ENCODE peak calls at places on chromosomes 12 and 14, in eight cellular contexts. One of them, this sample, is unnamed.

GRCh38 chr12:112978163-112979081 is at the start of gene OAS2:
- DNase-seq in hepatic stellate cell: peak; percentile 78
- DNase-seq in activated naive CD4-positive, alpha-beta T cell: peak; percentile 32
- DNase-seq in astrocyte of the cerebellum: no peak
- DNase-seq in NCI-H1048: no peak
- DNase-seq in CD8-positive, alpha-beta T cell: peak; percentile 86
- DNase-seq in activated CD4-positive, alpha-beta T cell treated with anti-CD3 and anti-CD28 coated beads for 36 hours: peak; percentile 90
- DNase-seq in NCI-H1105 treated with DMSO at 0.1 percent for 48 hours: no peak
- DNase-seq in this sample: peak; percentile 86

GRCh38 chr12:6326316-6326959 is 15.4 kb downstream of the TNFRSF1A start:
- DNase-seq in hepatic stellate cell: peak; percentile 65
- DNase-seq in activated naive CD4-positive, alpha-beta T cell: no peak
- DNase-seq in astrocyte of the cerebellum: peak; percentile 35
- DNase-seq in NCI-H1048: no peak
- DNase-seq in CD8-positive, alpha-beta T cell: no peak
- DNase-seq in activated CD4-positive, alpha-beta T cell treated with anti-CD3 and anti-CD28 coated beads for 36 hours: peak; percentile 40
- DNase-seq in NCI-H1105 treated with DMSO at 0.1 percent for 48 hours: no peak
- DNase-seq in this sample: no peak

GRCh38 chr12:89899651-89900050 is 191.0 kb upstream of the ATP2B1 start:
- DNase-seq in hepatic stellate cell: no peak
- DNase-seq in activated naive CD4-positive, alpha-beta T cell: no peak
- DNase-seq in astrocyte of the cerebellum: no peak
- DNase-seq in NCI-H1048: no peak
- DNase-seq in CD8-positive, alpha-beta T cell: no peak
- DNase-seq in activated CD4-positive, alpha-beta T cell treated with anti-CD3 and anti-CD28 coated beads for 36 hours: no peak
- DNase-seq in NCI-H1105 treated with DMSO at 0.1 percent for 48 hours: no peak
- DNase-seq in this sample: no peak

GRCh38 chr14:51860164-51860835 is at the start of gene GNG2:
- DNase-seq in hepatic stellate cell: peak; percentile 46
- DNase-seq in activated naive CD4-positive, alpha-beta T cell: peak; percentile 18
- DNase-seq in astrocyte of the cerebellum: no peak
- DNase-seq in NCI-H1048: no peak
- DNase-seq in CD8-positive, alpha-beta T cell: peak; percentile 87
- DNase-seq in activated CD4-positive, alpha-beta T cell treated with anti-CD3 and anti-CD28 coated beads for 36 hours: peak; percentile 90
- DNase-seq in NCI-H1105 treated with DMSO at 0.1 percent for 48 hours: peak; percentile 88
- DNase-seq in this sample: peak; percentile 86

GRCh38 chr12:50923361-50924130 is 28.8 kb upstream of the HIGD1C start:
- DNase-seq in hepatic stellate cell: no peak
- DNase-seq in activated naive CD4-positive, alpha-beta T cell: no peak
- DNase-seq in astrocyte of the cerebellum: no peak
- DNase-seq in NCI-H1048: no peak
- DNase-seq in CD8-positive, alpha-beta T cell: no peak
- DNase-seq in activated CD4-positive, alpha-beta T cell treated with anti-CD3 and anti-CD28 coated beads for 36 hours: no peak
- DNase-seq in NCI-H1105 treated with DMSO at 0.1 percent for 48 hours: no peak
- DNase-seq in this sample: no peak

GRCh38 chr14:58963873-58964597 is 224.4 kb upstream of the DAAM1 start:
- DNase-seq in hepatic stellate cell: no peak
- DNase-seq in activated naive CD4-positive, alpha-beta T cell: no peak
- DNase-seq in astrocyte of the cerebellum: no peak
- DNase-seq in NCI-H1048: no peak
- DNase-seq in CD8-positive, alpha-beta T cell: no peak
- DNase-seq in activated CD4-positive, alpha-beta T cell treated with anti-CD3 and anti-CD28 coated beads for 36 hours: no peak
- DNase-seq in NCI-H1105 treated with DMSO at 0.1 percent for 48 hours: peak; percentile 52
- DNase-seq in this sample: no peak

GRCh38 chr12:113259499-113259953 is 38.3 kb downstream of the TPCN1 start:
- DNase-seq in hepatic stellate cell: peak; percentile 47
- DNase-seq in activated naive CD4-positive, alpha-beta T cell: no peak
- DNase-seq in astrocyte of the cerebellum: no peak
- DNase-seq in NCI-H1048: no peak
- DNase-seq in CD8-positive, alpha-beta T cell: no peak
- DNase-seq in activated CD4-positive, alpha-beta T cell treated with anti-CD3 and anti-CD28 coated beads for 36 hours: no peak
- DNase-seq in NCI-H1105 treated with DMSO at 0.1 percent for 48 hours: peak; percentile 67
- DNase-seq in this sample: no peak

GRCh38 chr12:4082809-4083447 is 190.6 kb upstream of the CCND2 start:
- DNase-seq in hepatic stellate cell: no peak
- DNase-seq in activated naive CD4-positive, alpha-beta T cell: no peak
- DNase-seq in astrocyte of the cerebellum: no peak
- DNase-seq in NCI-H1048: no peak
- DNase-seq in CD8-positive, alpha-beta T cell: no peak
- DNase-seq in activated CD4-positive, alpha-beta T cell treated with anti-CD3 and anti-CD28 coated beads for 36 hours: no peak
- DNase-seq in NCI-H1105 treated with DMSO at 0.1 percent for 48 hours: no peak
- DNase-seq in this sample: no peak

GRCh38 chr14:65985976-65986375 is 500.2 kb upstream of the CCDC196 start:
- DNase-seq in hepatic stellate cell: no peak
- DNase-seq in activated naive CD4-positive, alpha-beta T cell: no peak
- DNase-seq in astrocyte of the cerebellum: no peak
- DNase-seq in NCI-H1048: no peak
- DNase-seq in CD8-positive, alpha-beta T cell: no peak
- DNase-seq in activated CD4-positive, alpha-beta T cell treated with anti-CD3 and anti-CD28 coated beads for 36 hours: no peak
- DNase-seq in NCI-H1105 treated with DMSO at 0.1 percent for 48 hours: no peak
- DNase-seq in this sample: no peak

This sample was measured in central memory CD4-positive, alpha-beta T cell.